ENCODE peak calls at places on chromosomes 16 and 17, in four cellular contexts. H is NCI-H1417 treated with DMSO at 0.1 percent for 48 hours, E is mucosa of gallbladder, X is NCI-H187. A is an unnamed sample.

GRCh38 chr17:56966277-56966676 is 5.4 kb upstream of the COIL start:
- DNase-seq in H (peak), E (no peak), X (peak), A (no peak)

GRCh38 chr16:2858245-2859025 is 465 bp upstream of the PRSS22 start:
- DNase-seq in H (no peak), E (peak), X (no peak), A (peak)

GRCh38 chr17:29621751-29622194 is 939 bp downstream of the CORO6 start:
- DNase-seq in H (no peak), E (no peak), X (no peak), A (peak)

GRCh38 chr16:50002190-50002589 is 22.8 kb upstream of the CNEP1R1 start:
- DNase-seq in H (no peak), E (no peak), X (no peak), A (no peak)

GRCh38 chr16:57297856-57298255 is 13.4 kb upstream of the PLLP start:
- DNase-seq in H (no peak), E (no peak), X (no peak), A (no peak)

GRCh38 chr17:82222816-82223215 is 6.0 kb upstream of the SLC16A3 start:
- DNase-seq in H (no peak), E (no peak), X (no peak), A (no peak)

GRCh38 chr17:7844292-7845154 is 10.3 kb upstream of the TMEM88 start:
- DNase-seq in H (peak), E (peak), X (peak), A (peak)

GRCh38 chr17:78933959-78934568 is 8.9 kb upstream of the TIMP2 start:
- DNase-seq in H (no peak), E (peak), X (no peak), A (peak)

GRCh38 chr17:6162216-6162615 is 92.0 kb downstream of the WSCD1 start:
- DNase-seq in H (no peak), E (no peak), X (no peak), A (no peak)

GRCh38 chr16:50996166-50996565 is 154.9 kb downstream of the SALL1 start:
- DNase-seq in H (no peak), E (no peak), X (no peak), A (no peak)

GRCh38 chr16:4270595-4270994 is 2.2 kb downstream of the TFAP4 start:
- DNase-seq in H (no peak), E (no peak), X (no peak), A (no peak)

GRCh38 chr16:82808036-82808435 is 181.3 kb downstream of the CDH13 start:
- DNase-seq in H (no peak), E (no peak), X (no peak), A (no peak)

GRCh38 chr16:1112506-1113184 is 16.6 kb upstream of the C1QTNF8 start:
- DNase-seq in H (no peak), E (no peak), X (no peak), A (no peak)

GRCh38 chr17:12509836-12510235 is 155.9 kb upstream of the MYOCD start:
- DNase-seq in H (no peak), E (no peak), X (no peak), A (peak)

GRCh38 chr16:88934066-88934667 is 42.8 kb downstream of the CBFA2T3 start:
- DNase-seq in H (no peak), E (no peak), X (no peak), A (no peak)

GRCh38 chr16:53817117-53817516 is 113.2 kb downstream of the FTO start:
- DNase-seq in H (no peak), E (no peak), X (no peak), A (peak)

GRCh38 chr17:74807925-74808324 is 31.8 kb upstream of the NAT9 start:
- DNase-seq in H (no peak), E (no peak), X (peak), A (no peak)

GRCh38 chr16:2822158-2822495 is 5.1 kb downstream of the PRSS21 start:
- DNase-seq in H (no peak), E (no peak), X (no peak), A (no peak)

GRCh38 chr17:13540546-13540945 is 61.2 kb downstream of the HS3ST3A1 start:
- DNase-seq in H (no peak), E (no peak), X (no peak), A (peak)

GRCh38 chr17:61247438-61247837 is 152.2 kb upstream of the TBX2 start:
- DNase-seq in H (no peak), E (no peak), X (no peak), A (peak)

GRCh38 chr17:69179227-69179952 is 37.7 kb upstream of the ABCA6 start:
- DNase-seq in H (no peak), E (no peak), X (no peak), A (peak)

GRCh38 chr17:78118801-78119241 is 9.7 kb downstream of the TMC6 start:
- DNase-seq in H (no peak), E (no peak), X (no peak), A (no peak)